ENCODE peak calls at places on chromosomes 16 and 17, in six cellular contexts. R, F, J, O, Z and K are unnamed samples.

GRCh38 chr16:56192971-56193936 is 2.0 kb downstream of the GNAO1 start:
- DNase-seq in R (no peak), F (no peak), J (no peak), O (no peak), Z (no peak), K (no peak)

GRCh38 chr17:7213895-7214299 is 5.7 kb downstream of the DLG4 start:
- DNase-seq in R (peak), F (peak), J (no peak), O (peak), Z (peak), K (peak)

GRCh38 chr16:66905633-66906539 is 12.8 kb downstream of the CDH16 start:
- DNase-seq in R (no peak), F (peak), J (peak), O (peak), Z (peak), K (no peak)

GRCh38 chr17:61393904-61394629 is 5.6 kb upstream of the TBX2 start:
- DNase-seq in R (no peak), F (no peak), J (no peak), O (no peak), Z (no peak), K (no peak)

GRCh38 chr16:71709231-71709781 is 15.2 kb downstream of the PHLPP2 start:
- DNase-seq in R (peak), F (no peak), J (no peak), O (no peak), Z (no peak), K (no peak)

GRCh38 chr17:71023631-71024030 is 854.3 kb downstream of the KCNJ2 start:
- DNase-seq in R (no peak), F (peak), J (no peak), O (no peak), Z (no peak), K (peak)

GRCh38 chr17:74964246-74964761 is 8.3 kb downstream of the HID1 start:
- DNase-seq in R (no peak), F (no peak), J (no peak), O (no peak), Z (no peak), K (no peak)

GRCh38 chr16:66367968-66368891 is 1.7 kb downstream of the CDH5 start:
- DNase-seq in R (no peak), F (no peak), J (no peak), O (peak), Z (no peak), K (no peak)

GRCh38 chr17:71080937-71081336 is 911.6 kb downstream of the KCNJ2 start:
- DNase-seq in R (no peak), F (no peak), J (no peak), O (no peak), Z (no peak), K (no peak)

GRCh38 chr17:72463287-72464102 is 342.7 kb downstream of the SOX9 start:
- DNase-seq in R (no peak), F (no peak), J (no peak), O (no peak), Z (no peak), K (no peak)

GRCh38 chr17:76772842-76773521 is 35.1 kb downstream of the MFSD11 start:
- DNase-seq in R (peak), F (peak), J (no peak), O (no peak), Z (peak), K (no peak)